ENCODE peak calls at places on chromosomes 11 and 22, in seven cellular contexts. G, P, K, V, M, Z and C are unnamed samples.

GRCh38 chr22:46742576-46743221 is 4.6 kb upstream of the CERK start:
- DNase-seq in G (no peak), P (no peak), K (no peak), V (no peak), M (no peak), Z (no peak), C (peak)

GRCh38 chr11:122984186-122985011 is 2.8 kb upstream of the BSX start:
- DNase-seq in G (no peak), P (no peak), K (peak), V (no peak), M (peak), Z (no peak), C (no peak)

GRCh38 chr22:31141551-31141950 is 1.2 kb upstream of the PLA2G3 start:
- DNase-seq in G (no peak), P (no peak), K (no peak), V (no peak), M (no peak), Z (no peak), C (no peak)

GRCh38 chr11:34909955-34910354 is 6.2 kb downstream of the APIP start:
- DNase-seq in G (no peak), P (no peak), K (no peak), V (no peak), M (no peak), Z (no peak), C (no peak)

GRCh38 chr11:101030692-101031091 is 98.9 kb downstream of the PGR start:
- DNase-seq in G (no peak), P (peak), K (no peak), V (no peak), M (no peak), Z (no peak), C (no peak)

GRCh38 chr11:17036666-17037658 is 22.7 kb upstream of the PLEKHA7 start:
- DNase-seq in G (no peak), P (no peak), K (no peak), V (peak), M (no peak), Z (no peak), C (peak)

GRCh38 chr22:35258144-35258988 is 1.1 kb downstream of the HMGXB4 start:
- DNase-seq in G (peak), P (no peak), K (no peak), V (peak), M (peak), Z (no peak), C (peak)

GRCh38 chr11:5564259-5565019 is 16.1 kb upstream of the OR52H1 start:
- DNase-seq in G (peak), P (no peak), K (no peak), V (peak), M (no peak), Z (no peak), C (no peak)

GRCh38 chr11:115226556-115226955 is 277.7 kb downstream of the CADM1 start:
- DNase-seq in G (peak), P (no peak), K (no peak), V (peak), M (peak), Z (no peak), C (no peak)

GRCh38 chr11:62398011-62398994 is 20.5 kb upstream of the SCGB1A1 start:
- DNase-seq in G (peak), P (no peak), K (peak), V (no peak), M (no peak), Z (no peak), C (peak)

GRCh38 chr22:21961886-21962654 is 9.4 kb upstream of the PPM1F start:
- DNase-seq in G (peak), P (no peak), K (no peak), V (peak), M (no peak), Z (no peak), C (peak)

GRCh38 chr22:17115311-17115710 is 5.8 kb downstream of the TMEM121B start:
- DNase-seq in G (no peak), P (no peak), K (peak), V (no peak), M (no peak), Z (no peak), C (no peak)

GRCh38 chr11:64372802-64373597 is 14.0 kb downstream of the RPS6KA4 start:
- DNase-seq in G (no peak), P (no peak), K (no peak), V (no peak), M (no peak), Z (no peak), C (no peak)

GRCh38 chr11:77127969-77128691 is at the start of gene MYO7A:
- DNase-seq in G (no peak), P (no peak), K (no peak), V (peak), M (peak), Z (no peak), C (peak)

GRCh38 chr11:92383430-92383829 is 158.8 kb downstream of the FAT3 start:
- DNase-seq in G (peak), P (no peak), K (no peak), V (peak), M (no peak), Z (no peak), C (no peak)

GRCh38 chr11:115843116-115843515 is 338.9 kb upstream of the CADM1 start:
- DNase-seq in G (no peak), P (no peak), K (no peak), V (no peak), M (no peak), Z (no peak), C (no peak)

GRCh38 chr11:36684840-36685800 is 87.1 kb upstream of the RAG2 start:
- DNase-seq in G (no peak), P (no peak), K (no peak), V (no peak), M (no peak), Z (no peak), C (no peak)

GRCh38 chr22:43449205-43449830 is 37.5 kb downstream of the MPPED1 start:
- DNase-seq in G (no peak), P (no peak), K (no peak), V (no peak), M (no peak), Z (no peak), C (no peak)

GRCh38 chr22:19419464-19420178 is 11.9 kb downstream of the HIRA start:
- DNase-seq in G (no peak), P (peak), K (no peak), V (no peak), M (no peak), Z (no peak), C (no peak)

GRCh38 chr11:71490731-71491390 is 36.2 kb upstream of the KRTAP5-7 start:
- DNase-seq in G (no peak), P (no peak), K (peak), V (no peak), M (no peak), Z (no peak), C (no peak)

GRCh38 chr11:113016905-113017304 is 55.7 kb downstream of the NCAM1 start:
- DNase-seq in G (no peak), P (no peak), K (no peak), V (peak), M (no peak), Z (no peak), C (no peak)

GRCh38 chr22:36725366-36726006 is 21.9 kb upstream of the CACNG2 start:
- DNase-seq in G (peak), P (no peak), K (peak), V (no peak), M (no peak), Z (no peak), C (no peak)

GRCh38 chr11:119910056-119910455 is 181.1 kb upstream of the NECTIN1 start:
- DNase-seq in G (no peak), P (no peak), K (no peak), V (no peak), M (no peak), Z (no peak), C (peak)

GRCh38 chr22:48306785-48307570 is 1520.7 kb downstream of the BRD1 start:
- DNase-seq in G (no peak), P (no peak), K (no peak), V (no peak), M (no peak), Z (no peak), C (no peak)

GRCh38 chr11:102268083-102268984 is 49.0 kb upstream of the BIRC3 start:
- DNase-seq in G (peak), P (peak), K (peak), V (peak), M (peak), Z (peak), C (peak)

GRCh38 chr22:36762687-36763260 is 13.1 kb downstream of the IFT27 start:
- DNase-seq in G (peak), P (no peak), K (peak), V (no peak), M (no peak), Z (no peak), C (no peak)

GRCh38 chr11:76672431-76673163 is 2.0 kb upstream of the LRRC32 start:
- DNase-seq in G (no peak), P (peak), K (no peak), V (no peak), M (no peak), Z (peak), C (no peak)

DNA sequence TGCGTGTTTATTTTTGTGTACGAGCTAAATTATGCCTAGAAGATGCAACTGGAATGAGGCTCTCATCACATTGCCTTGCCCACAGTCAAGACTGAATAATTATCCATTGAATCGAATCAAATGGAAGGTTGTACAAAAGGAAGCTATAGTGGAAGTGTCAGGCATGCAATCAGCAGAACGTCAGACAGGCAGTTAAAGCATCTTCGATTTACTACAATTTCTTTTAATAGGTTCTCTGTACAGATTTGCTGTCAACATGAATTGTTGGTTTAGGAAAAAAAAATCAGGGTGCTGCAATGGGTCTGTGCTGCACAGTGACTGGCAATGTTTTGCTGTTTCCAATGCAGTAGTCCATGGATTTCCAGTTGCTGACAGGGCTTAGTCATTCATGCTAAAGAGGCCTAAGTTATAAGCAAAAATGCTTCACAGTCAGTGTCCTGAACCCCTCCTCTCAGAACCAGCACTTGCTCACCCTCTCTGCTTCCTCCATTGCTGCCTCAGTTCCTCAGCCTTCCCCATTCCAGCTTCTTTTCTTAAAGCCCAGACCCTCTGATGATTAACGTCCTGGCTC is 79.7 kb downstream of the PARVA start:
- DNase-seq in G (peak), P (no peak), K (no peak), V (no peak), M (no peak), Z (no peak), C (no peak)
- H3K4me3 ChIP-seq in G (no peak), P (no peak), K (no peak), V (no peak), M (no peak), Z (no peak), C (no peak)

GRCh38 chr11:2862950-2863618 is 22.5 kb downstream of the CDKN1C start:
- DNase-seq in G (peak), P (no peak), K (no peak), V (no peak), M (no peak), Z (no peak), C (no peak)
- H3K4me3 ChIP-seq in G (no peak), P (no peak), K (peak), V (no peak), M (no peak), Z (no peak), C (no peak)

DNA sequence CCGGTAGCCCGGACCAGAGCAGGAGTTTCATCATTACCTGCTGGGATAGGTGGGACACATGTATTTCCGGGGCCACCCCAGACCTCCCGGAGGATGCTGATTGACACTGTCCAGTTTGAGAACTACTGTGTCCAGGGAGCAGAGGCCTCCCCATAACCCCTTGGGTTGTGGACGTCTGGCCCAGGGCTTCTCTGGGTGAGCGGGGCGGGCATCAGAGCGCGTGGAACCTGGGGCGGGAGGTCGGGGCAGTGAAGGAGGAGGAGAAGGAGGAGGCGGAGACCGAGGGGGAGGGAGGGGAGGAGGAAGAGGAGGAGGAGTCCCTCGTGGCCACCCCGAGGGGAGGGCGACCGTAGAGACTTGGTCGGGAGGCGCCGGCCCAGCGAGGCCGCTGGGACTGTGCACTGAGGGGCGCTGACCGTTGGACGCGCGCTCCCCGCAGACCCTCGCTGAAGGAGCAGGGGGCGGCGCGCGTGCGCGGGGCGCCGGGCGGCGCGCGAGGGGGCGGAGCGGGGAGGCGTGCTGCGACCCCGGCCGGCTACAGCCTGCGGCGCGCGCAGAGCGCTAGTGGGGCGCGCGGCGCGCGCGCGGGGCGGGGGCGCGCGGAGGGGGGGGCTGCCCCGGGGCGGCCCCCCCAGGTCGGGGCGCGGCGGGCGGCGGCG is at the start of gene GRK3:
- DNase-seq in G (peak), P (no peak), K (peak), V (peak), M (peak), Z (peak), C (peak)
- H3K4me3 ChIP-seq in G (peak), P (peak), K (peak), V (peak), M (peak), Z (peak), C (peak)

DNA sequence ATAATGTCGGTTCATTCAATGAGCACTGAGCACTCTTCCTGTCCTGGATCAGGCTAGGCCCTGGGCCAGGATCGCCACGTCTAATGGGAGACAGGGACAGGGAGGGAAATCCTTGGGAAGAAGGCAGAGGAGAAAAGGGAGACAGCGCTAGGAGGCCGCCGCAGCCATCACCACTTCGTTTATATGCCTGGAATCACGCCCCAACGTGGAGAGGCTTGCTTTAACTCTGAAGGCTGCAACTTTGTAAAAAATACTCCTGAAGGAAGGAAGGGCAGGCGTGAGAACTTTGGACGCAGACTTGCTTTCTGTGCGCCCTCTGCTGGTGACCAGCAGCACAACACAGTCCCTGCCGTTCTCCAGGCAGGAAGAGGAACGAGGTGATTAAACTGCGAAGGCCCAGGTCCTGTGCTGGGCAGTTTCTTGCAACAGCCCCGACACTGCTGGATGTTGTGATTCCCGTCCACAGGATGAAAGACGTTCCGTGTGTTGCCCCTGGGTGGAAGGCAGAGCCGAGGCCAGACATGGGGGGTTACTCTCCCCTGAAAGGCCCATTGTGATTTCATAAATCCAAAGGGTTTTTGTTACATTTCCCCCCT is 22.1 kb downstream of the RIBC2 start:
- DNase-seq in G (peak), P (peak), K (peak), V (peak), M (peak), Z (peak), C (peak)
- H3K4me3 ChIP-seq in G (no peak), P (no peak), K (peak), V (no peak), M (no peak), Z (no peak), C (no peak)

DNA sequence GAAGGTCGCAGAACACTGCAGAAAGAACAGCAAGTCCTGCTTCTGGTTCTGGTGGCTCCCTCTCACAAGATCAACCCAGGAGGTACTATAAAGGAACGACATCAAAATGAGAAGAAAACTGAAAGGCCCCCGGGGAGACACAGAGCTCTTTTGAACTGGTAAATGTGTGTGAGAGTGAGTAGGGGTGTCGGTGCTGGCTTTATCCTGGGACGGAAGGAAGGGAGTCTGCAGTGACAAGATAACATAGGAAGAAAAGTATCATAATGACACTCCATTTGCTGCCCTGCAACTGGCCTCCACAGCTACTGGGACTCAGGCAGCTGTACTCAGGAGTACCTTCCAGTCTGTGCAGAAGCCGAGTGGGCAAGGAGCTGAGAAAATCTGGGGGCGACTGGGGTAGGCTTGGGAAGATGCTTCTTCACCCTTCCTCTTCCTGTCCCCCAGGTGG is 60.9 kb downstream of the ENTHD1 start:
- DNase-seq in G (no peak), P (no peak), K (no peak), V (no peak), M (no peak), Z (no peak), C (no peak)
- H3K4me3 ChIP-seq in G (no peak), P (no peak), K (no peak), V (no peak), M (no peak), Z (no peak), C (no peak)

DNA sequence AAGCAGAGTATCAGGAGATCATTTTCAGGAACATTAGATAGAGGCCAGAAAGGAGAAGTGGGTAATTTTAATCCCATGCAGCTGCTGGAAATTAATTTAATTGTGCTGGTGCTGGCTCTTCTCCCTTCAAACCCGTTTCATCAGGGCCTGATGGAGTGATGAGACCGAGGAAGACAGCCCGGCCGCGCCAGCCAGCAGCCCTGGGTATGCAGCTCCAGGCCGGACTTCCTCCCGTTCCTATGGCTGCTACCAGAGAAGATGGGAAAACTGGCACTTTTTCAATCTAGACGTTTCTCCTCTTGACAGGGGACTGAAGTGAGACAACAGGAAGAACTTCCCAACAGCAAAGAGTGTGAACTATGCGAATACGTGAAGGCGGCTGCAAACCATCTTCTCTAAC is 24.6 kb upstream of the ZBTB16 start:
- DNase-seq in G (no peak), P (no peak), K (no peak), V (no peak), M (no peak), Z (no peak), C (no peak)
- H3K4me3 ChIP-seq in G (no peak), P (no peak), K (no peak), V (no peak), M (no peak), Z (no peak), C (no peak)